ENCODE peak calls at places on chromosomes 12 and 14, in six cellular contexts. X, V, N, D, F and Y are unnamed samples.

GRCh38 chr14:69077841-69078240 is 75.1 kb downstream of the DCAF5 start:
- DNase-seq in V (no peak), X (no peak), F (no peak), N (no peak), D (no peak), Y (no peak)

GRCh38 chr14:31932675-31933074 is 144.4 kb upstream of the ARHGAP5 start:
- DNase-seq in X (no peak), N (no peak), D (no peak), V (no peak), F (no peak), Y (no peak)

GRCh38 chr12:54026640-54027441 is 1.4 kb upstream of the HOXC6 start:
- DNase-seq in D (no peak), X (no peak), N (no peak), V (peak; percentile 43), F (no peak), Y (no peak)

GRCh38 chr12:46908236-46908935 is 82.6 kb upstream of the SLC38A4 start:
- DNase-seq in F (no peak), V (no peak), D (no peak), X (no peak), N (no peak), Y (no peak)

GRCh38 chr14:64971890-64972785 is at the start of gene RAB15:
- DNase-seq in V (peak; percentile 86), D (peak; percentile 51), X (no peak), F (peak; percentile 66), N (peak; percentile 82), Y (peak; percentile 45)

GRCh38 chr14:89493406-89493805 is 76.4 kb upstream of the FOXN3 start:
- DNase-seq in F (no peak), V (no peak), D (no peak), X (no peak), N (no peak), Y (no peak)

GRCh38 chr12:110794623-110795280 is 52.0 kb upstream of the CCDC63 start:
- DNase-seq in X (peak; percentile 82), F (no peak), N (peak; percentile 53), D (no peak), V (peak; percentile 74), Y (peak; percentile 45)

GRCh38 chr12:17064834-17065233 is 458.9 kb upstream of the LMO3 start:
- DNase-seq in F (no peak), X (no peak), D (no peak), N (no peak), V (no peak), Y (no peak)

GRCh38 chr12:79127268-79127895 is 262.8 kb downstream of the SYT1 start:
- DNase-seq in D (no peak), F (no peak), V (no peak), N (no peak), X (no peak), Y (no peak)

GRCh38 chr14:71452987-71453386 is 479.2 kb upstream of the RGS6 start:
- DNase-seq in N (no peak), D (no peak), X (no peak), V (no peak), F (no peak), Y (no peak)

GRCh38 chr14:104770851-104771272 is 17.9 kb downstream of the SIVA1 start:
- DNase-seq in D (peak; percentile 37), V (no peak), X (no peak), F (no peak), N (no peak), Y (no peak)

GRCh38 chr12:97982684-97983083 is 520.1 kb downstream of the RMST start:
- DNase-seq in F (no peak), D (no peak), V (no peak), X (no peak), N (no peak), Y (no peak)

GRCh38 chr12:93763746-93764147 is 86.6 kb downstream of the CRADD start:
- DNase-seq in F (no peak), V (no peak), D (peak; percentile 11), X (no peak), N (no peak), Y (no peak)

GRCh38 chr14:36647827-36648753 is 13.6 kb upstream of the PAX9 start:
- DNase-seq in V (no peak), N (peak; percentile 73), F (peak; percentile 67), X (no peak), D (no peak), Y (no peak)

GRCh38 chr12:16346931-16347330 is 514 bp upstream of the MGST1 start:
- DNase-seq in F (no peak), V (no peak), N (no peak), D (peak; percentile 10), X (no peak), Y (peak; percentile 36)

GRCh38 chr12:52155048-52155868 is 36.6 kb downstream of the KRT80 start:
- DNase-seq in F (no peak), N (no peak), X (no peak), D (no peak), V (peak; percentile 55), Y (peak; percentile 46)

GRCh38 chr12:100376166-100376565 is 19.3 kb downstream of the SLC17A8 start:
- DNase-seq in V (no peak), N (no peak), D (no peak), X (no peak), F (no peak), Y (no peak)

GRCh38 chr12:106280101-106280500 is 22.4 kb upstream of the TCP11L2 start:
- DNase-seq in F (no peak), X (no peak), N (no peak), D (no peak), V (no peak), Y (no peak)

GRCh38 chr12:125406131-125406530 is 340.9 kb downstream of the AACS start:
- DNase-seq in F (no peak), X (no peak), V (no peak), N (no peak), D (no peak), Y (no peak)

GRCh38 chr12:52748578-52748977 is 28.6 kb downstream of the KRT76 start:
- DNase-seq in X (no peak), F (no peak), D (no peak), N (no peak), V (no peak), Y (no peak)

GRCh38 chr12:3193131-3193530 is 116.0 kb downstream of the TSPAN9 start:
- DNase-seq in X (no peak), N (no peak), D (no peak), F (no peak), V (no peak), Y (no peak)

GRCh38 chr14:89911018-89911919 is 43.3 kb downstream of the EFCAB11 start:
- DNase-seq in F (no peak), V (no peak), X (no peak), N (no peak), D (no peak), Y (peak; percentile 38)

GRCh38 chr12:67193705-67194104 is 75.5 kb upstream of the CAND1 start:
- DNase-seq in N (no peak), F (no peak), X (no peak), D (no peak), V (no peak), Y (no peak)

GRCh38 chr12:24810378-24810777 is 138.5 kb downstream of the BCAT1 start:
- DNase-seq in N (no peak), F (no peak), V (no peak), X (no peak), D (no peak), Y (no peak)

GRCh38 chr12:105783983-105784947 is 354.5 kb downstream of the NUAK1 start:
- DNase-seq in X (no peak), N (no peak), V (no peak), F (no peak), D (no peak), Y (no peak)

GRCh38 chr12:64446295-64446694 is 5.6 kb upstream of the TBK1 start:
- DNase-seq in N (no peak), D (no peak), X (no peak), V (no peak), F (no peak), Y (no peak)

GRCh38 chr12:107523760-107524558 is 161.6 kb upstream of the PWP1 start:
- DNase-seq in D (no peak), V (no peak), N (no peak), X (no peak), F (no peak), Y (no peak)

GRCh38 chr12:108568653-108569154 is 6.3 kb downstream of the ISCU start:
- DNase-seq in D (no peak), X (no peak), N (no peak), F (peak; percentile 31), V (peak; percentile 86), Y (peak; percentile 17)

GRCh38 chr14:81565441-81566290 is 32.0 kb upstream of the SEL1L start:
- DNase-seq in V (no peak), X (no peak), N (no peak), D (peak; percentile 43), F (no peak), Y (no peak)

GRCh38 chr14:102512713-102513373 is 3.3 kb upstream of the ANKRD9 start:
- DNase-seq in F (no peak), N (no peak), X (no peak), D (no peak), V (no peak), Y (no peak)

GRCh38 chr14:102508774-102509743 is 517 bp downstream of the ANKRD9 start:
- DNase-seq in N (peak; percentile 75), V (peak; percentile 88), F (peak; percentile 85), D (no peak), X (peak; percentile 92), Y (peak; percentile 62)

GRCh38 chr14:102509744-102510615 is at the start of gene ANKRD9:
- DNase-seq in D (peak; percentile 94), N (peak; percentile 98), V (peak; percentile 95), F (peak; percentile 97), X (peak; percentile 96), Y (peak; percentile 96)

GRCh38 chr14:102510616-102511520 is 1.3 kb upstream of the ANKRD9 start:
- DNase-seq in X (no peak), D (peak; percentile 62), V (no peak), F (no peak), N (no peak), Y (peak; percentile 94)

GRCh38 chr14:102511538-102511937 is 2.0 kb upstream of the ANKRD9 start:
- DNase-seq in N (no peak), X (no peak), D (no peak), V (no peak), F (no peak), Y (peak; percentile 83)
- H3K27ac ChIP-seq in N (no peak overlapping the region), X (no peak overlapping the region), D (no peak overlapping the region), V (no peak overlapping the region), F (no peak overlapping the region), Y (peak overlapping the region; percentile 93)

GRCh38 chr12:74646831-74647230 is 109.2 kb downstream of the ATXN7L3B start:
- DNase-seq in N (no peak), F (no peak), V (no peak), D (no peak), X (no peak), Y (no peak)
- TF ChIP-seq CTCF in N (no peak), F (no peak), V (no peak), D (peak; percentile 21), X (no peak), Y (no peak)

DNA sequence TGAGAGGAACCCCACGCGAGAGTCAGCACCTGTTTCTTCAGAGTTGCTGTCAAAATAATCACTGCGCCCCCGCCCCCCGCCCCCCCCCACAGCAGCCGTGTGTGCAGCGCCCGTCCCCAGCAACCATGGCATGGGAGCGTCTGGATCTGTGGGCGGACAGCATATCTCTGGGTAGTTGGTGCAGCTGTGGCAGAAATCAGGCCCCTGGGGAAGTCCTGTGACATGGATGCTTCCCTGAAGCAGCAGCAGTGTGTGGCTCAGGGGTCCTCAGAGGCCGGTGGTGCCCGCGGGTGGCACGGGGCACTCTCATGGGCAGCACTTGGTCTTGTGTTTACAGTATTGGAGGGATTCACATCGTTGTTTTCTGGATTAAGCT is 19.2 kb downstream of the XRCC3 start:
- DNase-seq in D (no peak), X (peak; percentile 61), F (no peak), V (peak; percentile 47), N (peak; percentile 28), Y (no peak)
- H3K36me3 ChIP-seq in D (peaks cover 74% of the 10 kb centered on the region), X (peaks cover 65% of the 10 kb centered on the region), F (peaks cover 34% of the 10 kb centered on the region), V (no peaks in the 10 kb centered on the region), N (peaks cover 14% of the 10 kb centered on the region), Y (no peaks in the 10 kb centered on the region)

GRCh38 chr12:19872745-19873144 is 433.5 kb downstream of the AEBP2 start:
- DNase-seq in X (no peak), V (no peak), D (no peak), F (no peak), N (no peak), Y (no peak)
- H3K27ac ChIP-seq in X (no peak overlapping the region), V (no peak overlapping the region), D (no peak overlapping the region), F (no peak overlapping the region), N (no peak overlapping the region), Y (no peak overlapping the region)